ENCODE peak calls at places on chromosomes 1 and 21, in five cellular contexts. W, Z, D, Y and J are unnamed samples.

GRCh38 chr1:153945131-153945794 is 1.3 kb downstream of the DENND4B start:
- DNase-seq in W (peak), Z (peak), D (peak), Y (no peak), J (peak)

GRCh38 chr1:219092206-219092605 is 81.5 kb upstream of the LYPLAL1 start:
- DNase-seq in W (no peak), Z (no peak), D (no peak), Y (no peak), J (no peak)

GRCh38 chr1:26459148-26459547 is 13.1 kb upstream of the HMGN2 start:
- DNase-seq in W (no peak), Z (no peak), D (no peak), Y (no peak), J (no peak)

GRCh38 chr1:39103321-39104157 is 77.4 kb downstream of the NDUFS5 start:
- DNase-seq in W (no peak), Z (no peak), D (no peak), Y (no peak), J (no peak)

GRCh38 chr21:38804617-38805281 is 980 bp upstream of the ETS2 start:
- DNase-seq in W (no peak), Z (no peak), D (no peak), Y (no peak), J (no peak)

GRCh38 chr1:203148127-203148526 is 20.6 kb downstream of the ADORA1 start:
- DNase-seq in W (no peak), Z (no peak), D (no peak), Y (peak), J (no peak)

GRCh38 chr1:211830055-211830329 is 571 bp downstream of the LPGAT1 start:
- DNase-seq in W (peak), Z (no peak), D (no peak), Y (no peak), J (peak)

GRCh38 chr1:160171352-160171751 is 19.0 kb upstream of the CASQ1 start:
- DNase-seq in W (no peak), Z (no peak), D (no peak), Y (no peak), J (no peak)

GRCh38 chr1:204746838-204747442 is 61.4 kb upstream of the LRRN2 start:
- DNase-seq in W (peak), Z (peak), D (peak), Y (peak), J (peak)

GRCh38 chr21:45938811-45939520 is 42.6 kb upstream of the COL6A1 start:
- DNase-seq in W (no peak), Z (no peak), D (no peak), Y (no peak), J (no peak)

GRCh38 chr1:32201011-32201855 is 838 bp downstream of the CCDC28B start:
- DNase-seq in W (peak), Z (peak), D (peak), Y (no peak), J (peak)

GRCh38 chr1:204578867-204579664 is 62.9 kb downstream of the MDM4 start:
- DNase-seq in W (no peak), Z (no peak), D (no peak), Y (no peak), J (no peak)

GRCh38 chr1:46131093-46131492 is 1.3 kb downstream of the PIK3R3 start:
- DNase-seq in W (no peak), Z (no peak), D (peak), Y (no peak), J (no peak)

GRCh38 chr1:22673486-22674409 is 20.7 kb downstream of the C1QB start:
- DNase-seq in W (no peak), Z (no peak), D (peak), Y (peak), J (no peak)

GRCh38 chr1:205714906-205715246 is 34.6 kb upstream of the SLC45A3 start:
- DNase-seq in W (no peak), Z (no peak), D (no peak), Y (no peak), J (no peak)

GRCh38 chr1:53681647-53682368 is 57.2 kb downstream of the GLIS1 start:
- DNase-seq in W (no peak), Z (peak), D (peak), Y (peak), J (peak)

GRCh38 chr1:185528084-185528656 is 206.0 kb upstream of the HMCN1 start:
- DNase-seq in W (no peak), Z (no peak), D (no peak), Y (no peak), J (no peak)

GRCh38 chr1:1619917-1620361 is 4.6 kb downstream of the MIB2 start:
- DNase-seq in W (no peak), Z (no peak), D (peak), Y (no peak), J (no peak)

GRCh38 chr1:202280595-202280994 is 61.1 kb downstream of the UBE2T start:
- DNase-seq in W (no peak), Z (no peak), D (no peak), Y (no peak), J (no peak)

GRCh38 chr1:223403184-223403815 is 10.1 kb downstream of the CCDC185 start:
- DNase-seq in W (no peak), Z (no peak), D (no peak), Y (no peak), J (no peak)

GRCh38 chr1:200039849-200040479 is 12.5 kb downstream of the NR5A2 start:
- DNase-seq in W (no peak), Z (no peak), D (no peak), Y (no peak), J (no peak)

GRCh38 chr1:204929487-204930185 is 59.0 kb downstream of the NFASC start:
- DNase-seq in W (no peak), Z (no peak), D (no peak), Y (no peak), J (no peak)

GRCh38 chr1:198619375-198620140 is 19.3 kb upstream of the PTPRC start:
- DNase-seq in W (no peak), Z (no peak), D (no peak), Y (no peak), J (no peak)

GRCh38 chr1:229514578-229515275 is 6.6 kb upstream of the NUP133 start:
- DNase-seq in W (peak), Z (peak), D (peak), Y (peak), J (peak)

GRCh38 chr1:240888039-240888786 is 276.3 kb upstream of the GREM2 start:
- DNase-seq in W (peak), Z (no peak), D (peak), Y (peak), J (no peak)

GRCh38 chr1:83932693-83933092 is 66.2 kb downstream of the TTLL7 start:
- DNase-seq in W (no peak), Z (no peak), D (no peak), Y (no peak), J (no peak)

GRCh38 chr1:146036990-146037646 is 15.6 kb upstream of the HJV start:
- DNase-seq in W (peak), Z (peak), D (peak), Y (peak), J (peak)

GRCh38 chr1:186236921-186237320 is 138.1 kb downstream of the TPR start:
- DNase-seq in W (no peak), Z (no peak), D (no peak), Y (peak), J (no peak)

GRCh38 chr1:30461640-30462039 is 261.7 kb downstream of the MATN1 start:
- DNase-seq in W (no peak), Z (no peak), D (no peak), Y (no peak), J (no peak)

GRCh38 chr1:88655685-88656299 is 28.3 kb upstream of the PKN2 start:
- DNase-seq in W (peak), Z (no peak), D (peak), Y (no peak), J (no peak)

GRCh38 chr1:23752909-23753308 is 9.6 kb downstream of the ELOA start:
- DNase-seq in W (no peak), Z (no peak), D (no peak), Y (no peak), J (no peak)